ENCODE peak calls at places on chromosomes 13 and 19, in nine cellular contexts. A, X, M, R, T, U, Q, K and I are unnamed samples.

GRCh38 chr19:55368701-55369563 is 1.3 kb downstream of the IL11 start:
- DNase-seq in R (no peak), U (no peak), T (no peak), Q (no peak), K (no peak), X (no peak), A (peak), M (peak), I (peak)

GRCh38 chr19:51799998-51800848 is 5.3 kb downstream of the FPR3 start:
- DNase-seq in M (peak), X (no peak), R (no peak), K (no peak), Q (no peak), A (no peak), U (peak), T (no peak), I (no peak)

GRCh38 chr19:12789098-12789903 is 2.0 kb upstream of the JUNB start:
- DNase-seq in T (no peak), Q (no peak), U (no peak), M (peak), R (peak), X (no peak), A (peak), K (peak), I (no peak)

GRCh38 chr13:39051157-39051556 is 12.9 kb downstream of the NHLRC3 start:
- DNase-seq in M (peak), Q (no peak), K (no peak), X (no peak), T (no peak), U (no peak), A (no peak), R (no peak), I (no peak)

GRCh38 chr13:99659234-99659633 is 158.0 kb downstream of the TM9SF2 start:
- DNase-seq in X (no peak), U (no peak), A (no peak), M (no peak), T (no peak), Q (no peak), R (no peak), K (no peak), I (no peak)

GRCh38 chr13:98874029-98874397 is 103.9 kb downstream of the DOCK9 start:
- DNase-seq in A (no peak), X (no peak), M (no peak), K (no peak), T (no peak), U (no peak), R (no peak), Q (no peak), I (no peak)

GRCh38 chr13:37540228-37540627 is 58.3 kb downstream of the POSTN start:
- DNase-seq in U (no peak), R (no peak), Q (no peak), K (no peak), A (no peak), T (no peak), X (no peak), M (peak), I (no peak)

GRCh38 chr13:99417151-99417820 is 84.0 kb upstream of the TM9SF2 start:
- DNase-seq in K (no peak), U (no peak), T (no peak), R (no peak), M (no peak), A (peak), X (no peak), Q (no peak), I (no peak)

GRCh38 chr19:4581381-4582111 is 22.1 kb upstream of the SEMA6B start:
- DNase-seq in Q (peak), T (no peak), K (no peak), M (peak), A (peak), U (no peak), X (no peak), R (no peak), I (no peak)

GRCh38 chr13:87696458-87696857 is 25.3 kb downstream of the SLITRK5 start:
- DNase-seq in U (no peak), T (no peak), Q (no peak), K (no peak), A (no peak), M (no peak), R (no peak), X (no peak), I (no peak)

GRCh38 chr19:14943601-14944000 is 2.3 kb downstream of the OR7C2 start:
- DNase-seq in Q (no peak), T (no peak), R (no peak), X (no peak), K (no peak), A (no peak), U (no peak), M (peak), I (no peak)

GRCh38 chr13:105063676-105064075 is 1471.8 kb downstream of the EFNB2 start:
- DNase-seq in A (no peak), T (no peak), R (no peak), U (no peak), Q (no peak), K (no peak), M (peak), X (no peak), I (no peak)

GRCh38 chr13:105426454-105426853 is 1109.0 kb downstream of the EFNB2 start:
- DNase-seq in Q (no peak), R (no peak), K (no peak), U (no peak), A (no peak), T (no peak), X (no peak), M (no peak), I (no peak)

DNA sequence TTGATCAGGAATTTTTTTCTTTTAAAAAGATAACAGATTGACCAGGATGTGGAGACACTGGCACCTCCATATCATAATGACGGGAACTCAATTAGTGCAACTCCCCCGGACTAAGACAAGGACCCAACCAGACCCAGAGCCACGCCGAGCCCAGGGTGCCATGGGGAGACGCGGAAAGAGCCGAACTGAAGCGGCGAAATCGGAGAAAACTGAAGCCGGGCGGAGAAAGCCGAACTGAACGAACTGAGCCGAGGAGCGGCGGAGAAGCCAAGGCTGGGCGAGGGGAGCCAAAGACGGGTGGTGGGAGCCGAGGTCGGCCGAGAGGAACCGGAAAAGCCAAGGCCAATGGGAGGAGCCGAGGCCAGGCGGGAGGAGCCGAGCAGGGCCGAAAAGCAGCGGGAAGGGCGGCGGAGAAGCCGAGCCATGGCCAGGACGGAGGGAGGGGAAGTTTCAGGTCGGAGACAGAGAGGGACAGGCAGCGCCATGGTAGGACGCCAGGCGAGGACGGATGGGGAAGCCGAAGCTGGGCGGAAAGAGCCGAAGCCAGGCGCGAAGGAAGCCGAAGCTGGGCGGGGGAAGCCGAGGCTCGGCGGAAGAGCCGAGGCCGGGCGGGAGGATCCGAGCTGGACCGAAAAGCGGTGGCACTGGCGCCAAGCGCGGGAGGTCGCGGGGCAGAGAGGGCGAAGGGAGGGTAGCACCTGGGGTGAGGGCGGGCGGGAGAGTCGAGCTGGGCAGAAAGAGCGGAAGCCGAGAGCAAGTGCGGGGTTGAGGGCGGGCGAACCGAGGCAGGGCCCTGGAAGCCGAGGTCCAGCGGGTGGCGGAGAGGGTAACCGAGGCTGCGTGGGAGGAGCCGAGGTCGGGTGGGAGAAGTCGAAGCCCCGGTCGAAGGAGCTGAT is 29.4 kb downstream of the ZNF557 start:
- DNase-seq in R (peak), M (peak), T (peak), Q (peak), U (peak), K (peak), X (peak), A (peak), I (peak)
- TF ChIP-seq CTCF in R (no peak), M (no peak), T (no peak), Q (no peak), U (no peak), K (no peak), X (no peak), A (no peak), I (no peak)

DNA sequence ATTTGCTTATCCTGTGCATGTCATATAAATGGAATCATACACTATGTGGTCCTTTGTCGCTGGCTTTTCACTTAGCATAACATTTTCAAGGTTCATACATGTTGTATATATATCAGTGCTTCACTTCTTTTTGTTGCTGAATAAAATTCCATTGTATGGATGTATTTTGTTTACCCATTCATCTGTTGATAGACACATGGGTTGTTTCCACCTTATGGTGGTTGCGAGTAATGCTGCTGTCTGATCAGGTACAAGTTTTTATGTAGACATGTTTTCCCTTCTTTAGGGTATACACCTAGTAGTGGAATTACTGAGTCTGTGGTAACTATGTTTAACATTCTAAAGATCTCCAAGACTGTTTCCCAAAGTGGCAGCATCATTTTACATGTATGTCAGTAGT is 102.5 kb downstream of the RNF17 start:
- DNase-seq in R (no peak), K (no peak), A (no peak), X (no peak), T (no peak), U (no peak), Q (no peak), M (no peak), I (no peak)
- TF ChIP-seq CTCF in R (no peak), K (no peak), A (no peak), X (no peak), T (peak), U (no peak), Q (no peak), M (no peak), I (no peak)

DNA sequence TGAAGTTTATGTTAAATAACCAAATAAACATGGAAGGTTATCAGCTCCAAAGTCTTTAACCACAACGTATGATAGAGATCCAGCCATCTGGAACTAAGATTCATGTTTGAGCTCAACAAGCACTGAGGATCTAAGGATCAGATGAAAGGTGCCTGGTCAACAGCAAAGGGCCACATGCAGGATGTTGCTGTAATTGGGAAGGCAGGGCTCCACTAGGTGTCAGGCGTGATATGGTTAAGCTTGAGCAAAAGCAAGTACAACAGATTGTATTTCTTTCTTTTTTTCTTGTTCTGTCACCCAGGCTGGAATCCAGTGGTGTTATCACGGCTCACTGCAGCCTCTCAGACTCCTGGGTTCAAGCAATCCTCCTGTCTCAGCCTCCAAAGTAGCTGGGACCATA is 12.0 kb downstream of the EBPL start:
- DNase-seq in A (no peak), Q (no peak), M (peak), X (no peak), R (no peak), U (no peak), K (peak), T (no peak), I (peak)
- TF ChIP-seq CTCF in A (no peak), Q (peak), M (peak), X (no peak), R (no peak), U (no peak), K (no peak), T (no peak), I (no peak)

GRCh38 chr19:16936901-16937300 is 48.1 kb downstream of the F2RL3 start:
- DNase-seq in A (no peak), U (no peak), K (no peak), T (no peak), M (no peak), R (no peak), X (no peak), Q (no peak), I (no peak)

GRCh38 chr19:16943942-16944625 is 55.3 kb downstream of the F2RL3 start:
- DNase-seq in K (no peak), X (no peak), M (no peak), A (no peak), U (no peak), T (peak), Q (no peak), R (no peak), I (no peak)

GRCh38 chr19:16938211-16938610 is 49.4 kb downstream of the F2RL3 start:
- DNase-seq in K (no peak), U (no peak), A (no peak), X (no peak), Q (no peak), M (no peak), R (no peak), T (no peak), I (no peak)

GRCh38 chr19:16942583-16942982 is 53.8 kb downstream of the F2RL3 start:
- DNase-seq in R (no peak), U (no peak), T (peak), K (no peak), Q (no peak), X (no peak), A (no peak), M (no peak), I (no peak)

GRCh38 chr19:16940626-16941025 is 51.8 kb downstream of the F2RL3 start:
- DNase-seq in A (no peak), R (no peak), K (no peak), T (peak), Q (no peak), X (no peak), U (no peak), M (no peak), I (no peak)
- TF ChIP-seq CTCF in A (no peak), R (no peak), K (no peak), T (no peak), Q (no peak), X (no peak), U (no peak), M (no peak), I (no peak)

GRCh38 chr13:51125495-51126226 is 14.6 kb upstream of the C13orf42 start:
- DNase-seq in K (peak), X (no peak), A (peak), T (no peak), M (peak), R (no peak), Q (peak), U (peak), I (peak)
- TF ChIP-seq CTCF in K (peak), X (peak), A (peak), T (peak), M (peak), R (peak), Q (peak), U (peak), I (peak)

DNA sequence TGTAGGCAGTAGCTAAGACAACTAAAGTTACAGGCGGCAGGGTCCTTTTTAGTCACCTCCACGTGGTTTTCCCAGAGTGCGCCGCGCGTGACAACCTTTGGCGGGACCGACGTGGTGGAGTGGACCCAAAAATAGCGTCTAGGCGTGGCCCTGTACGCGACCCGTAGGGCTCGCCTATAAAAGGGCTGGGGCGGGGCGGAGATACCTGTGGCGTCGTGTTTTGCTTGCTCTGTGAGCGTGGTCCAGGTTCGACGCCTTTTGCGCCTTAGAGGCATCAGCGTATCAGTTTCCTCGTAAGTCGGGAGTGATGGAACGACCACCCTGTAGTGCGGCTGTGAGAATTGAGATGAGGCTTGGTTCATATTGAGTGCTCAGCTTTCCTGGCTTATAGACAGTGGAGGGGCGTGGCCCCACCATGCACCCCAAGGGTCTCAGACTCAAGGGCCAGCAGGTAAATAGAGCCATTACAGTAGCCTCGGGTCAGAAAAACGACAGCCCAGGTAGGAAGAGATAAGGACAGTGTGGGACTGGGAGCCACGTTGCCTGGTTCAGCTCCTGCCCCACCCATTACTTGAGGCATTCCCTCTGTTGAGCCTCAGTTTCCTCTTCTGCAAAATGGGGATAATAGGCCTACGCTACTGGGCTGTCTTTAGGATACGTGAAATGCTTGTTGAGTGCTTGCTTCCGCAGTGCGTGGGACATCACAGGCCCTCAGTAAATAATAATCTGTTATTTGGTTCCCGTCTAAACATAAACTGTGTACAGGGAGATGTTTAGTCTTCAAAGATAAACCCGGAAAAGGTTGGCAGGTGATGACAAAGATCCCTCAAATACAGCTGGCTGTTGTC is 690 bp upstream of the TMED1 start:
- DNase-seq in K (peak), R (peak), X (no peak), M (peak), Q (no peak), T (no peak), U (peak), A (peak), I (peak)
- TF ChIP-seq CTCF in K (no peak), R (no peak), X (no peak), M (no peak), Q (no peak), T (no peak), U (no peak), A (no peak), I (no peak)